ENCODE peak calls at places on chromosomes 11 and 22, in nine cellular contexts. One of them, this sample, is unnamed.

GRCh38 chr22:36762687-36763260 is 13.1 kb downstream of the IFT27 start:
- DNase-seq in H54: no peak
- DNase-seq in Peyer's patch: no peak
- DNase-seq in NCI-H1092 treated with DMSO at 0.1 percent for 48 hours: no peak
- DNase-seq in cardiac septum: peak
- DNase-seq in stimulated activated CD8-positive, alpha-beta memory T cell treated with anti-CD3 and anti-CD28 coated beads, Interleukin-15, amount 100 ng/mL, for 24 hours: no peak
- DNase-seq in A673: no peak
- DNase-seq in neural crest cell: no peak
- DNase-seq in cardiac fibroblast: peak
- DNase-seq in this sample: peak

GRCh38 chr11:107372439-107372838 is 85.2 kb downstream of the CWF19L2 start:
- DNase-seq in H54: no peak
- DNase-seq in Peyer's patch: no peak
- DNase-seq in NCI-H1092 treated with DMSO at 0.1 percent for 48 hours: no peak
- DNase-seq in cardiac septum: no peak
- DNase-seq in stimulated activated CD8-positive, alpha-beta memory T cell treated with anti-CD3 and anti-CD28 coated beads, Interleukin-15, amount 100 ng/mL, for 24 hours: no peak
- DNase-seq in A673: no peak
- DNase-seq in neural crest cell: no peak
- DNase-seq in cardiac fibroblast: no peak
- DNase-seq in this sample: no peak

GRCh38 chr11:15011741-15012140 is 39.6 kb upstream of the CALCA start:
- DNase-seq in H54: no peak
- DNase-seq in Peyer's patch: no peak
- DNase-seq in NCI-H1092 treated with DMSO at 0.1 percent for 48 hours: no peak
- DNase-seq in cardiac septum: no peak
- DNase-seq in stimulated activated CD8-positive, alpha-beta memory T cell treated with anti-CD3 and anti-CD28 coated beads, Interleukin-15, amount 100 ng/mL, for 24 hours: no peak
- DNase-seq in A673: no peak
- DNase-seq in neural crest cell: no peak
- DNase-seq in cardiac fibroblast: no peak
- DNase-seq in this sample: no peak

GRCh38 chr11:14342906-14343305 is 16.1 kb downstream of the RRAS2 start:
- DNase-seq in H54: no peak
- DNase-seq in Peyer's patch: no peak
- DNase-seq in NCI-H1092 treated with DMSO at 0.1 percent for 48 hours: no peak
- DNase-seq in cardiac septum: no peak
- DNase-seq in stimulated activated CD8-positive, alpha-beta memory T cell treated with anti-CD3 and anti-CD28 coated beads, Interleukin-15, amount 100 ng/mL, for 24 hours: no peak
- DNase-seq in A673: peak
- DNase-seq in neural crest cell: no peak
- DNase-seq in cardiac fibroblast: peak
- DNase-seq in this sample: no peak

GRCh38 chr11:12723410-12724297 is 49.4 kb downstream of the TEAD1 start:
- DNase-seq in H54: no peak
- DNase-seq in Peyer's patch: no peak
- DNase-seq in NCI-H1092 treated with DMSO at 0.1 percent for 48 hours: no peak
- DNase-seq in cardiac septum: no peak
- DNase-seq in stimulated activated CD8-positive, alpha-beta memory T cell treated with anti-CD3 and anti-CD28 coated beads, Interleukin-15, amount 100 ng/mL, for 24 hours: no peak
- DNase-seq in A673: peak
- DNase-seq in neural crest cell: no peak
- DNase-seq in cardiac fibroblast: peak
- DNase-seq in this sample: no peak

GRCh38 chr22:26718905-26719304 is 61.5 kb downstream of the MIAT start:
- DNase-seq in H54: peak
- DNase-seq in Peyer's patch: no peak
- DNase-seq in NCI-H1092 treated with DMSO at 0.1 percent for 48 hours: no peak
- DNase-seq in cardiac septum: no peak
- DNase-seq in stimulated activated CD8-positive, alpha-beta memory T cell treated with anti-CD3 and anti-CD28 coated beads, Interleukin-15, amount 100 ng/mL, for 24 hours: no peak
- DNase-seq in A673: peak
- DNase-seq in neural crest cell: no peak
- DNase-seq in cardiac fibroblast: peak
- DNase-seq in this sample: no peak

GRCh38 chr22:49381595-49382450 is 445.9 kb downstream of the BRD1 start:
- DNase-seq in H54: no peak
- DNase-seq in Peyer's patch: peak
- DNase-seq in NCI-H1092 treated with DMSO at 0.1 percent for 48 hours: no peak
- DNase-seq in cardiac septum: peak
- DNase-seq in stimulated activated CD8-positive, alpha-beta memory T cell treated with anti-CD3 and anti-CD28 coated beads, Interleukin-15, amount 100 ng/mL, for 24 hours: no peak
- DNase-seq in A673: no peak
- DNase-seq in neural crest cell: no peak
- DNase-seq in cardiac fibroblast: no peak
- DNase-seq in this sample: peak

GRCh38 chr11:118514103-118514502 is 13.2 kb upstream of the TTC36 start:
- DNase-seq in H54: no peak
- DNase-seq in Peyer's patch: no peak
- DNase-seq in NCI-H1092 treated with DMSO at 0.1 percent for 48 hours: no peak
- DNase-seq in cardiac septum: no peak
- DNase-seq in stimulated activated CD8-positive, alpha-beta memory T cell treated with anti-CD3 and anti-CD28 coated beads, Interleukin-15, amount 100 ng/mL, for 24 hours: no peak
- DNase-seq in A673: no peak
- DNase-seq in neural crest cell: no peak
- DNase-seq in cardiac fibroblast: no peak
- DNase-seq in this sample: no peak

GRCh38 chr11:9573054-9573774 is at the start of gene WEE1:
- DNase-seq in H54: peak
- DNase-seq in Peyer's patch: peak
- DNase-seq in NCI-H1092 treated with DMSO at 0.1 percent for 48 hours: peak
- DNase-seq in cardiac septum: peak
- DNase-seq in stimulated activated CD8-positive, alpha-beta memory T cell treated with anti-CD3 and anti-CD28 coated beads, Interleukin-15, amount 100 ng/mL, for 24 hours: peak
- DNase-seq in A673: peak
- DNase-seq in neural crest cell: peak
- DNase-seq in cardiac fibroblast: peak
- DNase-seq in this sample: peak

GRCh38 chr11:114617157-114618124 is 21.9 kb upstream of the NXPE4 start:
- DNase-seq in H54: no peak
- DNase-seq in Peyer's patch: no peak
- DNase-seq in NCI-H1092 treated with DMSO at 0.1 percent for 48 hours: no peak
- DNase-seq in cardiac septum: no peak
- DNase-seq in stimulated activated CD8-positive, alpha-beta memory T cell treated with anti-CD3 and anti-CD28 coated beads, Interleukin-15, amount 100 ng/mL, for 24 hours: no peak
- DNase-seq in A673: no peak
- DNase-seq in neural crest cell: no peak
- DNase-seq in cardiac fibroblast: no peak
- DNase-seq in this sample: no peak

GRCh38 chr11:12284321-12285050 is 92.9 kb upstream of the PARVA start:
- DNase-seq in H54: no peak
- DNase-seq in Peyer's patch: no peak
- DNase-seq in NCI-H1092 treated with DMSO at 0.1 percent for 48 hours: no peak
- DNase-seq in cardiac septum: peak
- DNase-seq in stimulated activated CD8-positive, alpha-beta memory T cell treated with anti-CD3 and anti-CD28 coated beads, Interleukin-15, amount 100 ng/mL, for 24 hours: no peak
- DNase-seq in A673: no peak
- DNase-seq in neural crest cell: no peak
- DNase-seq in cardiac fibroblast: peak
- DNase-seq in this sample: no peak

GRCh38 chr11:111942826-111943225 is 5.7 kb downstream of the DIXDC1 start:
- DNase-seq in H54: no peak
- DNase-seq in Peyer's patch: no peak
- DNase-seq in NCI-H1092 treated with DMSO at 0.1 percent for 48 hours: no peak
- DNase-seq in cardiac septum: no peak
- DNase-seq in stimulated activated CD8-positive, alpha-beta memory T cell treated with anti-CD3 and anti-CD28 coated beads, Interleukin-15, amount 100 ng/mL, for 24 hours: no peak
- DNase-seq in A673: no peak
- DNase-seq in neural crest cell: no peak
- DNase-seq in cardiac fibroblast: peak
- DNase-seq in this sample: no peak

GRCh38 chr11:117807482-117808272 is 10.7 kb upstream of the DSCAML1 start:
- DNase-seq in H54: peak
- DNase-seq in Peyer's patch: peak
- DNase-seq in NCI-H1092 treated with DMSO at 0.1 percent for 48 hours: peak
- DNase-seq in cardiac septum: no peak
- DNase-seq in stimulated activated CD8-positive, alpha-beta memory T cell treated with anti-CD3 and anti-CD28 coated beads, Interleukin-15, amount 100 ng/mL, for 24 hours: peak
- DNase-seq in A673: peak
- DNase-seq in neural crest cell: peak
- DNase-seq in cardiac fibroblast: peak
- DNase-seq in this sample: peak

GRCh38 chr11:126506789-126507188 is 151.3 kb downstream of the ST3GAL4 start:
- DNase-seq in H54: no peak
- DNase-seq in Peyer's patch: no peak
- DNase-seq in NCI-H1092 treated with DMSO at 0.1 percent for 48 hours: no peak
- DNase-seq in cardiac septum: peak
- DNase-seq in stimulated activated CD8-positive, alpha-beta memory T cell treated with anti-CD3 and anti-CD28 coated beads, Interleukin-15, amount 100 ng/mL, for 24 hours: no peak
- DNase-seq in A673: no peak
- DNase-seq in neural crest cell: no peak
- DNase-seq in cardiac fibroblast: no peak
- DNase-seq in this sample: no peak

GRCh38 chr11:91788764-91789163 is 435.9 kb upstream of the FAT3 start:
- DNase-seq in H54: no peak
- DNase-seq in Peyer's patch: no peak
- DNase-seq in NCI-H1092 treated with DMSO at 0.1 percent for 48 hours: no peak
- DNase-seq in cardiac septum: no peak
- DNase-seq in stimulated activated CD8-positive, alpha-beta memory T cell treated with anti-CD3 and anti-CD28 coated beads, Interleukin-15, amount 100 ng/mL, for 24 hours: no peak
- DNase-seq in A673: no peak
- DNase-seq in neural crest cell: no peak
- DNase-seq in cardiac fibroblast: no peak
- DNase-seq in this sample: no peak

GRCh38 chr11:32079511-32079910 is 11.4 kb upstream of the RCN1 start:
- DNase-seq in H54: no peak
- DNase-seq in Peyer's patch: no peak
- DNase-seq in NCI-H1092 treated with DMSO at 0.1 percent for 48 hours: no peak
- DNase-seq in cardiac septum: no peak
- DNase-seq in stimulated activated CD8-positive, alpha-beta memory T cell treated with anti-CD3 and anti-CD28 coated beads, Interleukin-15, amount 100 ng/mL, for 24 hours: no peak
- DNase-seq in A673: no peak
- DNase-seq in neural crest cell: no peak
- DNase-seq in cardiac fibroblast: no peak
- DNase-seq in this sample: no peak

GRCh38 chr22:49934144-49934890 is 15.9 kb downstream of the CRELD2 start:
- DNase-seq in H54: peak
- DNase-seq in Peyer's patch: peak
- DNase-seq in NCI-H1092 treated with DMSO at 0.1 percent for 48 hours: no peak
- DNase-seq in cardiac septum: peak
- DNase-seq in stimulated activated CD8-positive, alpha-beta memory T cell treated with anti-CD3 and anti-CD28 coated beads, Interleukin-15, amount 100 ng/mL, for 24 hours: no peak
- DNase-seq in A673: no peak
- DNase-seq in neural crest cell: no peak
- DNase-seq in cardiac fibroblast: peak
- DNase-seq in this sample: no peak

This sample was measured in sciatic nerve.